ENCODE peak calls at places on chromosomes 1 and 21, in four cellular contexts. K is IMR-90, N is GM12878, M is K562. I is an unnamed sample. For H3K4me1, the result is how much of the 10 kb centered on the place peaks cover.

GRCh38 chr1:207288315-207288714 is 33.2 kb upstream of the CD55 start:
- DNase-seq in K (no peak), N (no peak), M (no peak), I (no peak)

GRCh38 chr1:109887271-109887670 is 23.4 kb upstream of the CSF1 start:
- DNase-seq in K (no peak), N (no peak), M (no peak), I (no peak)

GRCh38 chr1:243256590-243256989 is 749 bp downstream of the SDCCAG8 start:
- DNase-seq in K (no peak), N (no peak), M (no peak), I (peak)

GRCh38 chr1:93591833-93592635 is 89.6 kb downstream of the BCAR3 start:
- DNase-seq in K (no peak), N (peak), M (peak), I (no peak)

GRCh38 chr1:108130812-108131211 is 69.3 kb downstream of the SLC25A24 start:
- DNase-seq in K (no peak), N (no peak), M (no peak), I (no peak)

GRCh38 chr1:178500091-178500770 is 3.5 kb upstream of the CLEC20A start:
- DNase-seq in K (no peak), N (no peak), M (no peak), I (no peak)

GRCh38 chr21:31347435-31348032 is 3.5 kb upstream of the TIAM1 start:
- DNase-seq in K (peak), N (no peak), M (peak), I (no peak)

GRCh38 chr21:42865361-42866160 is 13.8 kb downstream of the WDR4 start:
- DNase-seq in K (no peak), N (no peak), M (no peak), I (no peak)

GRCh38 chr1:54708385-54708784 is 7.3 kb upstream of the TTC4 start:
- DNase-seq in K (no peak), N (no peak), M (no peak), I (no peak)

GRCh38 chr1:225428879-225429455 is 1.1 kb upstream of the LBR start:
- DNase-seq in K (no peak), N (peak), M (no peak), I (no peak)

GRCh38 chr1:54239603-54240002 is 39.6 kb downstream of the MRPL37 start:
- DNase-seq in K (no peak), N (no peak), M (no peak), I (no peak)

GRCh38 chr1:7299994-7300393 is 471.1 kb upstream of the VAMP3 start:
- DNase-seq in K (peak), N (no peak), M (no peak), I (peak)

GRCh38 chr1:104195395-104195794 is 445.7 kb downstream of the AMY1C start:
- DNase-seq in K (no peak), N (no peak), M (no peak), I (no peak)

GRCh38 chr1:192477630-192478029 is 97.9 kb upstream of the RGS1 start:
- DNase-seq in K (peak), N (peak), M (no peak), I (peak)

GRCh38 chr1:162291000-162291399 is 85.7 kb downstream of the SPATA46 start:
- DNase-seq in K (no peak), N (no peak), M (no peak), I (peak)

GRCh38 chr1:47436304-47436978 is 1.4 kb upstream of the FOXD2 start:
- DNase-seq in K (peak), N (peak), M (peak), I (peak)

GRCh38 chr1:65904681-65905083 is 112.0 kb downstream of the PDE4B start:
- DNase-seq in K (peak), N (no peak), M (peak), I (no peak)

GRCh38 chr1:84374991-84375838 is 23.1 kb upstream of the DNASE2B start:
- DNase-seq in K (no peak), N (no peak), M (no peak), I (no peak)

GRCh38 chr1:60149254-60149653 is 75.7 kb upstream of the C1orf87 start:
- DNase-seq in K (no peak), N (no peak), M (no peak), I (peak)

GRCh38 chr1:7046314-7046713 is 261.1 kb downstream of the CAMTA1 start:
- DNase-seq in K (peak), N (no peak), M (no peak), I (peak)

GRCh38 chr1:31754397-31754796 is 9.7 kb downstream of the ADGRB2 start:
- DNase-seq in K (no peak), N (no peak), M (no peak), I (no peak)

GRCh38 chr1:200693327-200693726 is 23.6 kb upstream of the DDX59 start:
- DNase-seq in K (no peak), N (no peak), M (no peak), I (no peak)

GRCh38 chr1:109112056-109112651 is 1.8 kb upstream of the ELAPOR1 start:
- DNase-seq in K (peak), N (no peak), M (peak), I (peak)

GRCh38 chr1:10693497-10694273 is 102.8 kb downstream of the CASZ1 start:
- DNase-seq in K (no peak), N (no peak), M (peak), I (peak)

GRCh38 chr1:245156736-245157505 is 2.1 kb downstream of the KIF26B start:
- DNase-seq in K (peak), N (no peak), M (no peak), I (no peak)

GRCh38 chr1:218301217-218301616 is 16.1 kb downstream of the RRP15 start:
- DNase-seq in K (no peak), N (no peak), M (no peak), I (no peak)

GRCh38 chr21:21860888-21861287 is 862.7 kb downstream of the NCAM2 start:
- DNase-seq in K (peak), N (no peak), M (no peak), I (no peak)

GRCh38 chr1:2468041-2468472 is 8.0 kb upstream of the PLCH2 start:
- DNase-seq in K (peak), N (no peak), M (peak), I (peak)

GRCh38 chr1:150150511-150151021 is 850 bp downstream of the PLEKHO1 start:
- DNase-seq in K (no peak), N (no peak), M (peak), I (no peak)

GRCh38 chr1:32872189-32872898 is 1.6 kb upstream of the FNDC5 start:
- DNase-seq in K (peak), N (no peak), M (peak), I (peak)

GRCh38 chr1:51558375-51558924 is 39.4 kb upstream of the EPS15 start:
- DNase-seq in K (peak), N (no peak), M (no peak), I (peak)

GRCh38 chr1:203751051-203751450 is 13.9 kb upstream of the LAX1 start:
- DNase-seq in K (peak), N (no peak), M (no peak), I (no peak)

GRCh38 chr21:39439232-39439631 is 6.3 kb downstream of the LCA5L start:
- DNase-seq in K (no peak), N (no peak), M (no peak), I (no peak)

GRCh38 chr21:39444406-39445145 is 1.0 kb downstream of the LCA5L start:
- DNase-seq in K (peak), N (no peak), M (no peak), I (peak)

GRCh38 chr21:39445339-39446269 is at the start of gene LCA5L:
- DNase-seq in K (peak), N (peak), M (peak), I (peak)

GRCh38 chr21:39447264-39447663 is 1.7 kb upstream of the LCA5L start:
- DNase-seq in K (no peak), N (no peak), M (no peak), I (no peak)

GRCh38 chr21:39441502-39442475 is 3.8 kb downstream of the LCA5L start:
- DNase-seq in K (peak), N (no peak), M (peak), I (peak)
- TF ChIP-seq FOS in K (no peak), N (no peak), M (no peak), I (no peak)

GRCh38 chr1:34331527-34331926 is 154.8 kb downstream of the C1orf94 start:
- DNase-seq in K (no peak), N (no peak), M (no peak), I (no peak)

GRCh38 chr1:34328281-34328680 is 151.6 kb downstream of the C1orf94 start:
- DNase-seq in K (no peak), N (no peak), M (no peak), I (no peak)

GRCh38 chr1:34332996-34333395 is 156.3 kb downstream of the C1orf94 start:
- DNase-seq in K (no peak), N (peak), M (no peak), I (no peak)

DNA sequence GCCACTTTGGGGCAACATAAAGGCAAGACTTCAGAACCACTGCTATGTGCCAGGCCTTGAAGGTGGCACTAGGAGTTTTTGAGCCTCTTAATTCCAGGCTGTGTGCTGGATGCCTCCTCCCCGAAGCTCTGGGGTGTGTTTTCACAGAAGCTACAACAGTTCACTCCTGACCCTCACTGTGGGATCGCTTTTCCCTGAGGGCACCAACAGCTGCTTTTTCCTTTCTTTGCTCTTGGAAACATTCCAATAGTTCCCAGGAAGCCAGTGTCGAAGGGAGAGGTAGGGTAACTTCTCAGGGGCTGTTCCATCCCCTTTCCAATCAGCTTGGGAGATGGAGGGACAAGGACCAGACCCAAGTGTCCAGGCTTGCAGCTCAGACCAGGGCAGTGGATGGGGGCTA is 153.4 kb downstream of the C1orf94 start:
- DNase-seq in K (no peak), N (no peak), M (no peak), I (no peak)
- H3K9ac ChIP-seq in K (no peak), N (no peak), M (no peak), I (no peak)

GRCh38 chr1:158700552-158700951 is at the start of gene OR6K2:
- DNase-seq in K (no peak), N (no peak), M (no peak), I (no peak)
- H3K4me1 ChIP-seq in K (under half), N (under half), M (under half), I (under half)

GRCh38 chr1:235783148-235783776 is 83.4 kb downstream of the LYST start:
- DNase-seq in K (peak), N (no peak), M (no peak), I (peak)
- TF ChIP-seq FOS in K (no peak), N (no peak), M (no peak), I (no peak)

DNA sequence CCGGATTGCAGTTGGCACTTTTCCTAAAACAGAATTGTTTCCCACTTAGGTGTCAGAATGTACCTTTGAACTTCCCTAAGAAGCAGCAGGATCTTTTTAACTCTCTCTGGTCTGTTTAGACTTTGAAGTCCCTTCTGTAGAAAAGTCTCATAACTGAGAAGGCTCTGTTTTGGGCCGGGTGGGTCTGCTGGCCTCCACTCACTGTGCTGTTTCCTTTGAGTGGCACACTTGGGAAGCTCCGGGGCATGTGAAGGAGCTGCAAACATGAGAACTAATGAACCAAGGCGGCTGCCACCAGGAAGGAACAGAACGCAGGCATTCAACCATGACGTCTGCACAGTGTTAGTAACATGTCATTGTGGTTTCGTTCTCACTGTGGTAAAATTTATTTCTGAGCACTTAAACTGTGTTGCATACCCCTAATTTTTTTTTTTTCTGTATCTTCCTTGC is 19.5 kb upstream of the NCMAP start:
- DNase-seq in K (peak), N (peak), M (no peak), I (no peak)
- H3K9ac ChIP-seq in K (no peak), N (no peak), M (no peak), I (no peak)

GRCh38 chr1:94621802-94622201 is 80.2 kb upstream of the F3 start:
- DNase-seq in K (no peak), N (no peak), M (no peak), I (no peak)
- H3K4me1 ChIP-seq in K (under half), N (under half), M (under half), I (under half)

GRCh38 chr1:182687361-182687760 is 3.0 kb upstream of the RGS8 start:
- DNase-seq in K (no peak), N (no peak), M (no peak), I (no peak)
- TF ChIP-seq FOS in K (no peak), N (no peak), M (no peak), I (no peak)

GRCh38 chr1:58774027-58774426 is 9.8 kb downstream of the JUN start:
- DNase-seq in K (no peak), N (no peak), M (no peak), I (no peak)

GRCh38 chr1:58768332-58768731 is 15.5 kb downstream of the JUN start:
- DNase-seq in K (no peak), N (no peak), M (no peak), I (no peak)

GRCh38 chr1:58768971-58769808 is 14.7 kb downstream of the JUN start:
- DNase-seq in K (peak), N (no peak), M (peak), I (peak)

GRCh38 chr1:58769809-58770345 is 14.0 kb downstream of the JUN start:
- DNase-seq in K (no peak), N (no peak), M (no peak), I (no peak)

DNA sequence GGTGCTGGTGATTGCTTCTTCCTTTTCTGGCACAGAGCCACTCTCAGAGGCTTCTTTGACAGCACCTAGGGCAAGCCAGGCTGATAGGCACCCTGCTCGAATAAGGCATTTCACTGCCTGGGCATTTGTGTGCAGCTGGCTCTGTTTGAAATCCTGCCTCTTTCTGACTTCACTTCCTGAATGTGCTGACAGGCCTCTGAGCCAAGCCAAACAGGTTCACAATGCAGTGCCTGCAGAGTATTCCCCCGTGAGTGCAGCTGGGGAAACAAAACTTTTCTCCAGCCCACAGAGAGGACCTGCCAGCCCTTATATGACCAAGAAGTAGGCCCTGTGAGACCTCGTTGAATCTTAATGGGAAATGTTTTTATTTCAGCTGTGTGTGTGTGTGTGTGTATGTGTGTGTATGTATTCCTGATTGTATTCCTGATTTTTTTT is 10.4 kb downstream of the JUN start:
- DNase-seq in K (peak), N (no peak), M (no peak), I (peak)
- H3K9ac ChIP-seq in K (no peak), N (no peak), M (no peak), I (peak)

GRCh38 chr1:38334930-38335592 is 288.5 kb upstream of the POU3F1 start:
- DNase-seq in K (no peak), N (no peak), M (peak), I (no peak)

GRCh38 chr1:38340409-38340808 is 293.8 kb upstream of the POU3F1 start:
- DNase-seq in K (no peak), N (no peak), M (no peak), I (no peak)

GRCh38 chr1:38336308-38336707 is 289.7 kb upstream of the POU3F1 start:
- DNase-seq in K (no peak), N (no peak), M (no peak), I (no peak)

GRCh38 chr1:38337711-38338110 is 291.1 kb upstream of the POU3F1 start:
- DNase-seq in K (no peak), N (no peak), M (no peak), I (no peak)

GRCh38 chr1:38336961-38337360 is 290.4 kb upstream of the POU3F1 start:
- DNase-seq in K (no peak), N (no peak), M (no peak), I (no peak)
- H3K4me1 ChIP-seq in K (under half), N (under half), M (under half), I (under half)